ENCODE peak calls at places on chromosomes 13 and 19, in five cellular contexts. Y, I, L, H and T are unnamed samples.

GRCh38 chr13:101447852-101448251 is 4.6 kb upstream of the ITGBL1 start:
- DNase-seq in Y (no peak), I (no peak), L (peak), H (no peak), T (no peak)

GRCh38 chr13:19713186-19713965 is 69.4 kb downstream of the PSPC1 start:
- DNase-seq in Y (no peak), I (no peak), L (peak), H (no peak), T (no peak)

GRCh38 chr19:40663712-40664692 is 26.4 kb downstream of the NUMBL start:
- DNase-seq in Y (no peak), I (peak), L (no peak), H (no peak), T (peak)

GRCh38 chr13:113565526-113566226 is 18.9 kb upstream of the TFDP1 start:
- DNase-seq in Y (peak), I (no peak), L (no peak), H (no peak), T (no peak)

GRCh38 chr13:37058801-37059135 is 720 bp downstream of the SUPT20H start:
- DNase-seq in Y (no peak), I (no peak), L (peak), H (no peak), T (no peak)

GRCh38 chr13:93522486-93522885 is 295.9 kb downstream of the GPC6 start:
- DNase-seq in Y (no peak), I (no peak), L (peak), H (no peak), T (no peak)

GRCh38 chr13:77853701-77854100 is 64.9 kb downstream of the EDNRB start:
- DNase-seq in Y (no peak), I (no peak), L (no peak), H (no peak), T (no peak)

GRCh38 chr13:48783831-48784230 is 130.1 kb downstream of the CYSLTR2 start:
- DNase-seq in Y (no peak), I (no peak), L (no peak), H (no peak), T (no peak)

GRCh38 chr19:13118424-13119193 is 545 bp downstream of the NACC1 start:
- DNase-seq in Y (peak), I (no peak), L (peak), H (peak), T (peak)

GRCh38 chr13:113150545-113151365 is 7.7 kb upstream of the PROZ start:
- DNase-seq in Y (no peak), I (no peak), L (no peak), H (no peak), T (no peak)

GRCh38 chr19:17450264-17451075 is 2.0 kb upstream of the TMEM221 start:
- DNase-seq in Y (no peak), I (no peak), L (no peak), H (peak), T (peak)

GRCh38 chr13:86002921-86003488 is 203.8 kb upstream of the SLITRK6 start:
- DNase-seq in Y (no peak), I (no peak), L (no peak), H (no peak), T (no peak)

GRCh38 chr19:51660975-51661600 is 14.5 kb upstream of the SIGLEC14 start:
- DNase-seq in Y (peak), I (peak), L (peak), H (peak), T (peak)

GRCh38 chr13:96052655-96053002 is 572 bp downstream of the UGGT2 start:
- DNase-seq in Y (no peak), I (no peak), L (peak), H (no peak), T (no peak)

GRCh38 chr13:108572782-108573211 is 56.6 kb upstream of the MYO16 start:
- DNase-seq in Y (no peak), I (no peak), L (no peak), H (no peak), T (no peak)

GRCh38 chr13:57634829-57635165 is 3.3 kb downstream of the PCDH17 start:
- DNase-seq in Y (no peak), I (no peak), L (no peak), H (no peak), T (no peak)

GRCh38 chr13:70864731-70865130 is 756.5 kb upstream of the KLHL1 start:
- DNase-seq in Y (no peak), I (no peak), L (no peak), H (no peak), T (no peak)

GRCh38 chr19:35090160-35090794 is 25.3 kb upstream of the FXYD3 start:
- DNase-seq in Y (peak), I (peak), L (peak), H (peak), T (peak)

GRCh38 chr19:35093430-35093829 is 22.2 kb upstream of the FXYD3 start:
- DNase-seq in Y (no peak), I (no peak), L (no peak), H (no peak), T (no peak)

GRCh38 chr19:35088514-35088913 is 27.1 kb upstream of the FXYD3 start:
- DNase-seq in Y (no peak), I (no peak), L (peak), H (no peak), T (no peak)

GRCh38 chr19:35089554-35089953 is 26.1 kb upstream of the FXYD3 start:
- DNase-seq in Y (no peak), I (no peak), L (no peak), H (no peak), T (no peak)

GRCh38 chr19:35090795-35091214 is 24.8 kb upstream of the FXYD3 start:
- DNase-seq in Y (no peak), I (no peak), L (no peak), H (no peak), T (no peak)
- TF ChIP-seq CTCF in Y (no peak), I (no peak), L (no peak), H (no peak), T (no peak)

GRCh38 chr19:42313840-42314755 is 989 bp downstream of the TMEM145 start:
- DNase-seq in Y (no peak), I (no peak), L (no peak), H (no peak), T (no peak)

GRCh38 chr19:42315024-42315423 is 1.9 kb downstream of the TMEM145 start:
- DNase-seq in Y (no peak), I (no peak), L (no peak), H (no peak), T (no peak)

GRCh38 chr19:42313096-42313839 is at the start of gene TMEM145:
- DNase-seq in Y (no peak), I (peak), L (peak), H (no peak), T (peak)

GRCh38 chr19:42316223-42317211 is 3.4 kb downstream of the TMEM145 start:
- DNase-seq in Y (peak), I (no peak), L (peak), H (peak), T (peak)

GRCh38 chr19:42317535-42317934 is 4.4 kb downstream of the TMEM145 start:
- DNase-seq in Y (no peak), I (no peak), L (no peak), H (no peak), T (no peak)
- TF ChIP-seq CTCF in Y (no peak), I (no peak), L (no peak), H (no peak), T (no peak)

GRCh38 chr19:49113762-49114629 is at the start of gene LIN7B:
- DNase-seq in Y (no peak), I (peak), L (peak), H (peak), T (peak)
- TF ChIP-seq CTCF in Y (peak), I (peak), L (peak), H (peak), T (peak)

DNA sequence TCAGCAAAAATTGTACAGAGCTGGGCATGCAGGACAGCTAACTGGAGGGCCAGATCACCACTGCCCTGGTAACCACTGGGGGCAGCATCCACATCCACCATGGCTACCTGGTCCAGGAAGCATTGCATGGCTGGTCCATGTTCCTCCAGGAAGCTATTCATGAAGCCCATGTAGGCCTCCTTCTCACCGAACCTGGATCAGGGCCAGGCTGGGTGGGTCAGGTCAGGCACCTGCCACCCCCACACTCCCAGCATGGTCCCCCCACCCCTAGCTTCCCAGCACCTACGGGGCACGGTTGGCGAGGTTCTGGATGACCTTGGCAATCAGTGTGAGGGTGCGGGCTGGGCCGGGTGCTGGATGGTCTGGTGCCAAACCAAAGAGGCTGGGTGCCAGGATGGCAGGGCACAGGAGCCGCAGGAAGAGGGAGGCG is 4.6 kb upstream of the WIZ start:
- DNase-seq in Y (no peak), I (no peak), L (no peak), H (no peak), T (no peak)
- TF ChIP-seq CTCF in Y (no peak), I (no peak), L (peak), H (no peak), T (no peak)

GRCh38 chr19:38317104-38317612 is 1.4 kb upstream of the YIF1B start:
- DNase-seq in Y (no peak), I (no peak), L (no peak), H (peak), T (no peak)

GRCh38 chr19:38318595-38319142 is 976 bp upstream of the KCNK6 start:
- DNase-seq in Y (no peak), I (no peak), L (peak), H (no peak), T (no peak)

GRCh38 chr19:38320969-38321339 is 1.3 kb downstream of the KCNK6 start:
- DNase-seq in Y (no peak), I (peak), L (no peak), H (no peak), T (no peak)

GRCh38 chr19:38321646-38322323 is 2.1 kb downstream of the KCNK6 start:
- DNase-seq in Y (no peak), I (peak), L (peak), H (no peak), T (no peak)

DNA sequence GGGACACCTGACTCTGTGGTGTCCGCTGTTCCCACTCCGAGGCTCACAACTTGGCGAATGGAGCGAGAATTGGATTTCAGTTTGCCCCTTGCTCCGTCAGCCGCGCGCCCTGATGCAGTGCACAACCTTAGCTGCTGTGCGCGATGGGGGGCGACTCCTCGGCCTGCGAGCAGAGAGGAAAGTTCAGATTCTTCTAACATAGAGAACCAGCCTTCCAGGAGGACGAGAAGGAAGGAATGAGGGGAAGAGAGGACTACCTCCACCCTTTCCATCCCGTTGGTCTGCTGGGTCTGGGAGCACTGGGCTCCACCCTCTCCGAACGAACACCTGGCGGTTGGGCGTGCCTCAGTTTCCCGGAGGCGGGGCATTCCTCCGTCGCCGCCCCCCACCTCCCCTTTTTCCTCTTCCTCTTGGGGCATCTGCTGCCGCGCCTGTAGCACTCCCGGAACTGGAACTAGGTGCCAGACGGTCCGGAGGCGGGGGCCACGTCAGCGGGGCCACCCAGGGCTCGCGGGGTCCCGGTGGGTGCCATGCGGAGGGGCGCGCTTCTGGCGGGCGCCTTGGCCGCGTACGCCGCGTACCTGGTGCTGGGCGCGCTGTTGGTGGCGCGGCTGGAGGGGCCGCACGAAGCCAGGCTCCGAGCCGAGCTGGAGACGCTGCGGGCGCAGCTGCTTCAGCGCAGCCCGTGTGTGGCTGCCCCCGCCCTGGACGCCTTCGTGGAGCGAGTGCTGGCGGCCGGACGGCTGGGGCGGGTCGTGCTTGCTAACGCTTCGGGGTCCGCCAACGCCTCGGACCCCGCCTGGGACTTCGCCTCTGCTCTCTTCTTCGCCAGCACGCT is at the start of gene KCNK6:
- DNase-seq in Y (no peak), I (peak), L (peak), H (peak), T (no peak)
- TF ChIP-seq CTCF in Y (no peak), I (no peak), L (no peak), H (no peak), T (no peak)

GRCh38 chr13:44300895-44301638 is 72.6 kb upstream of the SERP2 start:
- DNase-seq in Y (peak), I (peak), L (peak), H (no peak), T (peak)
- TF ChIP-seq CTCF in Y (no peak), I (no peak), L (no peak), H (no peak), T (no peak)

DNA sequence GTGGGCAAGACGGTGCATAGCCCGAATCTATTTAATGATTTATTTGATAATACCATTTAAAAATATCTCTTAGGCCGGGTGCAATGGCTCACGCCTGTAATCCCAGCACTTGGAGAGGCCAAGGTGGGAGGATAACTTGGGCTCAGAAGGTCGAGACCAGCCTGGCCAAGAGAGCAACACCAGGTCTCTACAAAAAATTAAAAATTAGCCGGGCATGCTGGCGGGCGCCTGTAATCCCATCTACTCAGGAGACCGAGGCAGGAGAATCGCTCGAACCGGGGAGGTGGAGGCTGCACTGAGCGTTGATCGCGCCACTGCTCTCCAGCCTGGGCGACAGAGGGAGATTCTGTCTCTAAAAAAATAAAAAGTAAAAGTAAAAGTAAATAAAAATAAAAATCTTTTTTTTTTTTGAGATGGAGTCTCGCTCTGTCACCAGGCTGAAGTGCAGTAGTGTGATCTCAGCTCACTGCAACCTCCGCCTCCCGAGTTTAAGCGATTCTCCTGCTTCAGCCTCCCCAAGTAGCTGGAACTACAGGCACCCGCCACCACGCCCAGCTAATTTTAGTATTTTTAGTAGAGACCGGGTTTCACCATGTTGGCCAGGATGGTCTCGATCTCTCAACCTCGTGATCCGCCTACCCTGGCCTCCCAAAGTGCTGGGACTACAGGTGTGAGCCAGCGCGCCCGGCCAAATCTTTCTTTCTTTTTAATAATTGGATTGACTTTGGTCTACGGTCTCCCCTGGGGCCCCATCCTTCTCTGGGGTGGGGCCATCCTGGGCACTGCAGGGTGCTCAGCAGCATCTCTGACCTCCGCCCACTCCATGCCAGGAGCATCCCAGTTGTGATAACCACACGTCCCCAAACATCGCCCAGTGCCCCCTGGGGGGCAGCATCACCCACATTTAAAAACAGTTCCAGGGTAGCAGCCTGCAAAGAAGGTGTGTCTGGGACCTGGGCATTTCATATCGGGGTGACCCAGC is 90.7 kb downstream of the GNG7 start:
- DNase-seq in Y (no peak), I (no peak), L (no peak), H (no peak), T (no peak)
- TF ChIP-seq CTCF in Y (no peak), I (no peak), L (no peak), H (no peak), T (peak)

DNA sequence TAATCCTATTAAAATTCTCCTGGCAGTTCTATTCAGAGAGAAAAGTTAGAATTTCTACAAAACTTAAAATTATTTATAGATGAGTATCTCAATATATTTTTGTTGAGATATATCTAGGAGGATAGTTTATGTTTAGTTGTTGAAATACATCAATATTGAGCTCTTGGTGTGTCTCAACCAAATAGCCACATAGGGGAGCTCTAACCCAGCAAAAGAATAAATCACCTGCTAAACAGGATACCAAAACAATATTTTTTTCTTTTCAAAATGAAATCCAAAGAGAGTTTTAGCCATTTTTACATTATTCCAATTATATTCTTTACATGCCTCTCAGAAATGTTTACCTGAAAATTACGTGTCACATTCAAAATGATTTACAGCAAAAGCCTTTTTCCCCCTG is 954.7 kb downstream of the SLITRK6 start:
- DNase-seq in Y (no peak), I (no peak), L (peak), H (no peak), T (no peak)
- TF ChIP-seq CTCF in Y (no peak), I (no peak), L (no peak), H (no peak), T (peak)